ENCODE peak calls at places on chromosome 11, in four cellular contexts. O, Q, H and A are unnamed samples.

GRCh38 chr11:121298770-121299169 is 6.2 kb downstream of the SC5D start:
- DNase-seq in O (no peak), Q (no peak), H (no peak), A (no peak)

GRCh38 chr11:113974741-113975470 is at the start of gene HTR3A:
- DNase-seq in O (peak; percentile 91), Q (peak; percentile 2), H (peak; percentile 65), A (no peak)

GRCh38 chr11:64447717-64448598 is 89.0 kb downstream of the RPS6KA4 start:
- DNase-seq in O (peak; percentile 71), Q (peak; percentile 24), H (peak; percentile 22), A (no peak)

GRCh38 chr11:95066721-95067041 is at the start of gene SRSF8:
- DNase-seq in O (no peak), Q (no peak), H (no peak), A (no peak)

GRCh38 chr11:25860677-25861445 is 471.1 kb upstream of the ANO3 start:
- DNase-seq in O (no peak), Q (peak; percentile 30), H (no peak), A (peak; percentile 55)

GRCh38 chr11:123086315-123086714 is 24.4 kb upstream of the HSPA8 start:
- DNase-seq in O (no peak), Q (no peak), H (no peak), A (no peak)

GRCh38 chr11:66863428-66864125 is 6.7 kb downstream of the LRFN4 start:
- DNase-seq in O (no peak), Q (no peak), H (no peak), A (no peak)

GRCh38 chr11:33699515-33700424 is 856 bp downstream of the C11orf91 start:
- DNase-seq in O (peak; percentile 43), Q (no peak), H (peak; percentile 57), A (no peak)

GRCh38 chr11:15158351-15159015 is 43.8 kb downstream of the INSC start:
- DNase-seq in O (no peak), Q (peak; percentile 72), H (no peak), A (no peak)

GRCh38 chr11:97938789-97939188 is 1082.0 kb upstream of the CNTN5 start:
- DNase-seq in O (no peak), Q (no peak), H (no peak), A (no peak)

GRCh38 chr11:121323208-121323607 is 30.6 kb downstream of the SC5D start:
- DNase-seq in O (no peak), Q (no peak), H (no peak), A (no peak)

GRCh38 chr11:118216621-118217526 is 7.9 kb downstream of the JAML start:
- DNase-seq in O (no peak), Q (no peak), H (no peak), A (no peak)

GRCh38 chr11:130136107-130136506 is 23.5 kb upstream of the ST14 start:
- DNase-seq in O (no peak), Q (no peak), H (no peak), A (no peak)

GRCh38 chr11:130815921-130816320 is 100.4 kb downstream of the SNX19 start:
- DNase-seq in O (no peak), Q (no peak), H (no peak), A (no peak)

GRCh38 chr11:20125927-20126326 is 34.3 kb downstream of the DBX1 start:
- DNase-seq in O (no peak), Q (peak; percentile 75), H (no peak), A (no peak)

GRCh38 chr11:61827573-61828378 is at the start of gene FADS2:
- DNase-seq in O (peak; percentile 64), Q (peak; percentile 94), H (peak; percentile 92), A (peak; percentile 57)

GRCh38 chr11:72352859-72353551 is 81.3 kb downstream of the CLPB start:
- DNase-seq in O (no peak), Q (peak; percentile 52), H (no peak), A (peak; percentile 49)

GRCh38 chr11:120020486-120020885 is 117.4 kb downstream of the TRIM29 start:
- DNase-seq in O (no peak), Q (no peak), H (no peak), A (no peak)

GRCh38 chr11:3222941-3223905 is 4.6 kb upstream of the MRGPRG start:
- DNase-seq in O (no peak), Q (no peak), H (no peak), A (no peak)

GRCh38 chr11:92827132-92827531 is 142.3 kb upstream of the MTNR1B start:
- DNase-seq in O (no peak), Q (no peak), H (no peak), A (no peak)

GRCh38 chr11:13008625-13009475 is at the start of gene RASSF10:
- DNase-seq in O (peak; percentile 22), Q (no peak), H (peak; percentile 42), A (peak; percentile 15)

GRCh38 chr11:90500922-90501568 is 278.2 kb upstream of the CHORDC1 start:
- DNase-seq in O (no peak), Q (no peak), H (no peak), A (no peak)

GRCh38 chr11:106733518-106734162 is 284.6 kb downstream of the GUCY1A2 start:
- DNase-seq in O (no peak), Q (peak; percentile 43), H (no peak), A (no peak)

GRCh38 chr11:64744544-64745218 is 739 bp upstream of the RASGRP2 start:
- DNase-seq in O (no peak), Q (no peak), H (no peak), A (no peak)

GRCh38 chr11:1953489-1954284 is 6.6 kb downstream of the MRPL23 start:
- DNase-seq in O (peak; percentile 31), Q (no peak), H (peak; percentile 54), A (no peak)

GRCh38 chr11:126118806-126119205 is 56.1 kb upstream of the CDON start:
- DNase-seq in O (no peak), Q (no peak), H (no peak), A (no peak)

GRCh38 chr11:133576351-133576750 is 44.0 kb upstream of the OPCML start:
- DNase-seq in O (no peak), Q (no peak), H (no peak), A (no peak)

GRCh38 chr11:16923987-16924386 is 90.2 kb downstream of the PLEKHA7 start:
- DNase-seq in O (peak; percentile 15), Q (no peak), H (no peak), A (no peak)
- H3K4me3 ChIP-seq in O (no peak overlapping the region), Q (no peak overlapping the region), H (peak overlapping the region; percentile 72), A (no peak overlapping the region)

GRCh38 chr11:69240332-69241074 is 53.5 kb upstream of the MYEOV start:
- DNase-seq in O (peak; percentile 41), Q (peak; percentile 18), H (no peak), A (no peak)
- TF ChIP-seq CTCF in O (peak; percentile 22), Q (peak; percentile 41), H (peak; percentile 42), A (peak; percentile 39)

DNA sequence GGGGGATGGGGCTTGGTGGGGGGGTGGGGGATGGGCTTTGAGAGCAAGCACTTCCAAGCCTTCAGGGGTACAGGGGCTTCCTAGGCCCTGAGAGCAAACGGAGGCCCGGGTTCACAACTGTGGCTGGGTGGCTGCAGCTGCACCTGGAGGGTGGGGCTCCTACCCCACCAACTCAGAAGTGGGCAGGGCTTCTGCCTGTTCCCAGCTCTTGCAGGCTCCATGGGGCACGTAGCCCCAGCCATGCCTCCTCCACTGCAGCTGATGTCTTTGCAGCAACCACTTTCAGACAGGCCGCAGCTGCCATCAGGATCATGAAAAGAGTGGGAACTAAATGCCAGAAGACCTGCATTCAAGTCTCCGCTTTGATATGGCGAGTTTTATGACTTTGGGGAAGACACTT is 464.3 kb downstream of the NELL1 start:
- DNase-seq in O (no peak), Q (no peak), H (no peak), A (no peak)
- H3K4me3 ChIP-seq in O (no peak overlapping the region), Q (no peak overlapping the region), H (no peak overlapping the region), A (no peak overlapping the region)

DNA sequence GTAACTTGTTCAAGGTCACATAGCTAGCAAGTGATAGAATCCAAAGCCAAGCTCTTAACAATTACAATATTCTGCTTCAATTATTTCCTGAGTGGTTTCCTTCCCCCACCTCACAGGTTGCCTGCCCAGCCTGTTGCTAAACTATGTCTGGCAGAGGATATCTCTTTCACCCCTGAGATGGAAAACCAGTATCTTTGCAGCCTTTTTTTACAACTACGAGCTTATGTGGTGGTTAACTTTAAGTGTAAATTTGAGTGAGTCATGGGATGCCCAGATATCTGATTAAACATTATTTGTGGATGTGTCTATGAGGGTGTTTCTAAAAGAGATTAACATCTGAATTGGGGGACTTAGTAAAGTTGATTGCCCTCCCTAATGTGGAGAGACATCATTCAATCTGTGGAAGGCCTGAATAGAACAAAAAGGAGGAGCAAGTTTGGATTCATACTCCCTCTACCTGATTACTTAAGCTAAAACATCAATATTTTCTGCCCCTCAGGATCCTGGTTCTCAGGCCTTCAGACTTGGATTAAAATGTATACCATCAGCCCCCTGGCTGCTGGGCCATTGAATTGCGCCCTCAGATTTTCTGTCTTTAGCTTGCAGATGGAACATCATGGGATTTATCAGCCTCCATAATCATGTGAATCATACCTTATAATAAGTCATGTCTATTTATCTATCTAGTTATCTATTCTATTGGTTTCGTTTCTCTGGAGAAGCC is 911.9 kb downstream of the METTL15 start:
- DNase-seq in O (no peak), Q (peak; percentile 58), H (no peak), A (peak; percentile 4)
- TF ChIP-seq CTCF in O (peak; percentile 15), Q (peak; percentile 49), H (no peak), A (peak; percentile 56)

GRCh38 chr11:128686045-128686741 is 7.7 kb upstream of the FLI1 start:
- DNase-seq in O (no peak), Q (no peak), H (no peak), A (no peak)
- H3K4me3 ChIP-seq in O (no peak overlapping the region), Q (no peak overlapping the region), H (peak overlapping the region; percentile 64), A (no peak overlapping the region)

GRCh38 chr11:102254047-102254446 is 63.2 kb upstream of the BIRC3 start:
- DNase-seq in O (no peak), Q (no peak), H (no peak), A (no peak)
- TF ChIP-seq CTCF in O (no peak), Q (peak; percentile 9), H (peak; percentile 33), A (no peak)

DNA sequence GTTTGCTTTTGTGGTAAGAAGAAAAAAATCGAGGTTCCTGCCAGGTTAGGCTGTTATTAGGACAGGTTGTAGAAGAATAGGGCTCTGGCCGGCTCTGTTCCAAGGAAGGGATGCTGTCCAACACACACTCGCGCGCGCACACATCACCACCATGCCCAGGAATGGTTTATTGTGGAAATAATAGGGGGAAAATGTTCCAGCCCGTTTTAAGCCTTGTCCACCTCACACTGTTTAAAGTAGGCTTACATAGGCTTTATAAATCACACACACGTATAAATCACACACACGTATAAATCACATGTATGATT is 1.2 kb upstream of the ARHGAP20 start:
- DNase-seq in O (no peak), Q (no peak), H (no peak), A (no peak)
- H3K4me3 ChIP-seq in O (no peak overlapping the region), Q (peak overlapping the region; percentile 87), H (peak overlapping the region; percentile 68), A (peak overlapping the region; percentile 68)